ENCODE peak calls at places on chromosomes 1 and 21, in four cellular contexts. G is progenitor cell of endocrine pancreas; H is Peyer's patch; C is activated CD8-positive, alpha-beta T cell treated with anti-CD3 and anti-CD28 coated beads for 36 hours. V is an unnamed sample.

GRCh38 chr1:21927531-21928237 is 9.4 kb downstream of the HSPG2 start:
- DNase-seq in G (no peak), H (peak), C (no peak), V (no peak)

GRCh38 chr1:169765580-169766331 is 29.0 kb downstream of the METTL18 start:
- DNase-seq in G (no peak), H (no peak), C (no peak), V (no peak)

GRCh38 chr1:21294266-21295058 is 4.2 kb upstream of the ECE1 start:
- DNase-seq in G (no peak), H (no peak), C (peak), V (peak)

GRCh38 chr1:90717665-90718410 is 736 bp upstream of the BARHL2 start:
- DNase-seq in G (no peak), H (peak), C (no peak), V (peak)

GRCh38 chr1:227357229-227358078 is 39.2 kb upstream of the CDC42BPA start:
- DNase-seq in G (no peak), H (peak), C (no peak), V (no peak)

GRCh38 chr1:232943679-232944252 is 6.6 kb upstream of the NTPCR start:
- DNase-seq in G (no peak), H (no peak), C (peak), V (peak)

GRCh38 chr1:209802117-209802779 is 3.7 kb downstream of the IRF6 start:
- DNase-seq in G (no peak), H (no peak), C (no peak), V (no peak)

GRCh38 chr1:93288558-93288957 is 57.1 kb upstream of the DR1 start:
- DNase-seq in G (no peak), H (no peak), C (no peak), V (no peak)

GRCh38 chr1:203190949-203191348 is 4.4 kb upstream of the CHI3L1 start:
- DNase-seq in G (no peak), H (no peak), C (no peak), V (no peak)

GRCh38 chr1:115189814-115190541 is 100.7 kb upstream of the TSPAN2 start:
- DNase-seq in G (no peak), H (no peak), C (no peak), V (no peak)

GRCh38 chr1:25031966-25032667 is 102.0 kb upstream of the RUNX3 start:
- DNase-seq in G (no peak), H (no peak), C (peak), V (peak)

GRCh38 chr1:183126528-183126927 is 59.5 kb upstream of the LAMC2 start:
- DNase-seq in G (no peak), H (no peak), C (no peak), V (no peak)

GRCh38 chr1:184287001-184287400 is 99.8 kb upstream of the C1orf21 start:
- DNase-seq in G (no peak), H (no peak), C (no peak), V (no peak)

GRCh38 chr21:33027401-33028185 is 1.9 kb downstream of the OLIG2 start:
- DNase-seq in G (no peak), H (no peak), C (no peak), V (peak)

GRCh38 chr1:55216078-55216477 is 914 bp upstream of the USP24 start:
- DNase-seq in G (no peak), H (no peak), C (no peak), V (no peak)

GRCh38 chr1:42684139-42684538 is 1.9 kb downstream of the YBX1 start:
- DNase-seq in G (no peak), H (no peak), C (peak), V (no peak)

GRCh38 chr1:52602328-52603300 is at the start of gene GPX7:
- DNase-seq in G (peak), H (peak), C (peak), V (peak)

GRCh38 chr1:53183277-53183990 is 13.2 kb upstream of the CPT2 start:
- DNase-seq in G (no peak), H (peak), C (no peak), V (no peak)

GRCh38 chr1:187839873-187840272 is 1011.1 kb downstream of the PLA2G4A start:
- DNase-seq in G (no peak), H (no peak), C (no peak), V (no peak)

GRCh38 chr1:237911911-237912310 is 21.2 kb upstream of the ZP4 start:
- DNase-seq in G (no peak), H (no peak), C (no peak), V (no peak)

GRCh38 chr1:185297986-185298385 is 19.1 kb downstream of the IVNS1ABP start:
- DNase-seq in G (no peak), H (no peak), C (no peak), V (no peak)

GRCh38 chr1:86137458-86137857 is 19.1 kb downstream of the COL24A1 start:
- DNase-seq in G (no peak), H (no peak), C (no peak), V (no peak)

GRCh38 chr1:17744666-17745563 is 10.2 kb upstream of the ACTL8 start:
- DNase-seq in G (no peak), H (no peak), C (no peak), V (no peak)
- TF ChIP-seq CTCF in G (no peak), H (no peak), C (no peak), V (peak)

GRCh38 chr1:150484431-150484830 is 2.8 kb upstream of the TARS2 start:
- DNase-seq in G (no peak), H (no peak), C (no peak), V (no peak)

GRCh38 chr1:150487763-150488115 is 520 bp downstream of the TARS2 start:
- DNase-seq in G (no peak), H (no peak), C (no peak), V (no peak)

GRCh38 chr1:150484861-150485260 is 2.4 kb upstream of the TARS2 start:
- DNase-seq in G (no peak), H (no peak), C (no peak), V (no peak)

DNA sequence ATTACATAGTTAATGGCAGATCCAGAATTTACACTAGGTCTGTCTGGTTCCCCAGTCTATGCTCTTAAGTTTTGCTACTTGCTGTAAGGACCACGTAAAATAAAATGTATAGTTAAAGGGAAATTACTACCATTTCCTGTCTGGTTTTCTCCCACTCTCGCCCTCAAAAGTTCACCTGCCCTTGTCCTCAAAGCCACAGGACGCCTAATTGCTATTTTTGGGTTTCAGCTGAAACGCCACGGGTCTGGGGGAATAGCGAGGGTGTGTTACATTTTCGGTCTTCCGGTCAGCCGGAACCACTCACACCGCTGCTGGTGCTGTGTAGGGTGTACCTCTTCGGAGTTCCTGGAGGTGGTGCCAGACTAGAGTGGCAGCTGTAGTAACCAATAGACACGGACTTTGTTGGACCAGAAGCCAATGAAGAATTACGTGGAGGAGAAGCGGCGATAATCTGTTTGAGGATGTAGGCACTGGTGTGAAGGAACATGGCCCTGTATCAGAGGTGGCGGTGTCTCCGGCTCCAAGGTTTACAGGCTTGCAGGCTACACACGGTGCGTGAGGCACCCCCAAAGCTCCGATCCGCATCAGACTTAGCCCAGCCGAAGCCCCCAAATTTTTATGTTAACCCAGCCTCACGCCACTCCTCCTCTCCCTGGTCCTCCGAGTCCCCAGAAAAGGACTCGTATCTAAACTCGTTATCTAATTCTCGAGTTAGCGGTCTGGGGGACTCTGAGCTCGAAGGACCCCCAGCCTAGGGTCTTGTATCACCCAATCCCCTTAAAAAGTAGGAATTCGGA is at the start of gene TARS2:
- DNase-seq in G (peak), H (peak), C (peak), V (peak)
- TF ChIP-seq CTCF in G (peak), H (peak), C (no peak), V (no peak)

GRCh38 chr1:206470692-206471414 is 577 bp downstream of the IKBKE start:
- DNase-seq in G (no peak), H (peak), C (peak), V (peak)
- TF ChIP-seq CTCF in G (no peak), H (no peak), C (no peak), V (no peak)

GRCh38 chr1:63152572-63152971 is 169.8 kb upstream of the FOXD3 start:
- DNase-seq in G (no peak), H (no peak), C (no peak), V (no peak)

GRCh38 chr1:63143482-63143881 is 178.9 kb upstream of the FOXD3 start:
- DNase-seq in G (no peak), H (no peak), C (no peak), V (no peak)

GRCh38 chr1:63147783-63148182 is 174.6 kb upstream of the FOXD3 start:
- DNase-seq in G (no peak), H (no peak), C (no peak), V (no peak)

DNA sequence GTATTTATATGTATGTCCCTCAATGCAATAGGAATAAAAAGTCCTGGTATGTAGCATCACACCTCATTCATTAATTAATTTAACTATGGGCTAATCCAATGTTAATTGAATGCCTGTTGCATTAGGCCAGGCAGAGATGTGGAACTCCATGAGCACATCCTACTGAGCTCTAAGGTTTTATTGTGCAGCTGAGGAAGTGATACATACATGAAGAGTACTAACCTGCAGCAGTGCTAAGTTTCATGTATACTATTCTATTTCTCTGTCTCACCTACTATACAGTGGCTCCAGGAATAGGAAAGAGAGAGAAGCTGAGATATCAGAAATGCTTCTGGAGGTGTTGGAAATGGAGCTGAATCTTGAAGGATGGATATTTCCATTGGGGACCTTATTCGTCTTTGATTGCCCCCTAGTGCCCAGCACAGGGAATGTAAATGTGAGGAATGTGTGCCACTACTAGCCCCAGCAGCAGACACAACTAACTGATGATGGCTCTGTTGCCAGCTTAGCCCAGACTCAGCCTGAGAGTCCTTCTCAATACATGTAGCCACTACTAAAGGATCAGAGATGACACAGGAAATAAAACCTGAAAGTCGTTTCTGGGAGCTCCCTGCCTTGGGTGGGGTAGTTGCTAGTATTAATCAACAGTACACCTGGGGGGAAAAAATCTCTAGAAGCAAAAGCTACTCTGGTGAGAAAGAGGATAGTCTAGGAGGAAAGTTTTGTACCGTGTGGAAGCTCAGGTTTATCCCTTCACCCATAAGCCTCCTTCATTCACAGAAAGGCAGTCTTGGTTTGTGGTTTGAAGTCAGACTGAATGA is 173.3 kb upstream of the FOXD3 start:
- DNase-seq in G (peak), H (no peak), C (peak), V (peak)
- TF ChIP-seq CTCF in G (peak), H (peak), C (peak), V (peak)

GRCh38 chr1:59666106-59666505 is 148.6 kb upstream of the HOOK1 start:
- DNase-seq in G (no peak), H (no peak), C (no peak), V (no peak)
- TF ChIP-seq CTCF in G (no peak), H (no peak), C (no peak), V (no peak)

DNA sequence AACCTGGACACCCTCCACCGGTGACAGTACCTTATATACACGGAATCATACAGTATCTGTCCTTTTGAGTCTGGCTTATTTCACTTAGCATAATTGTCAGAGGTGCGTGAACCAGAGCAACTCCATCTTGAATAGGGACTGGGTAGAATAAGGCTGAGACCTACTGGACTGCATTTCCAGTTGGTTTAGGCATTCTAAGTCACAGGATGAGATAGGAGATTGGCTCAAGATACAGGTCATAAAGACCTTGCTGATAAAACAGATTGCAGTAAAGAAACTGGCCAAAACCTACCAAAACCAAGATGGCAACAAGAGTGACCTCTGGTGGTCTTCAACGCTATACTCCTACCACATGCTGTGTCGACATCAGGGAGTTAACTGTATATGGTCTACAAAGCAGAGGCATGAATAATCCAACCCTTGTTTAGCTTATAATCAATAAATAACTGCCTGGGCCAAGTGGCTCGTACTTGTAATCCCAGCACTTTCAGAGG is 1.4 kb upstream of the FDPS start:
- DNase-seq in G (no peak), H (no peak), C (peak), V (no peak)
- TF ChIP-seq CTCF in G (peak), H (peak), C (peak), V (no peak)

V was measured in GM13976.